ENCODE peak calls at places on chromosomes 12 and 14, in seven cellular contexts. P is K562, I is HepG2, W is SK-N-SH, R is HCT116, M is GM12878, J is H1. B is an unnamed sample.

GRCh38 chr12:63238892-63239291 is 87.9 kb upstream of the AVPR1A start:
- DNase-seq in P (no peak), I (no peak), W (no peak), R (no peak), M (no peak), J (no peak), B (no peak)

GRCh38 chr12:111182391-111182790 is 186.5 kb downstream of the PHETA1 start:
- DNase-seq in P (no peak), I (no peak), W (no peak), R (no peak), M (no peak), J (no peak), B (no peak)

GRCh38 chr14:84785997-84786396 is 743.9 kb upstream of the FLRT2 start:
- DNase-seq in P (no peak), I (no peak), W (no peak), R (no peak), M (no peak), J (no peak), B (no peak)

GRCh38 chr14:96091941-96092411 is 52.8 kb downstream of the C14orf132 start:
- DNase-seq in P (no peak), I (no peak), W (no peak), R (no peak), M (no peak), J (no peak), B (no peak)

GRCh38 chr14:103856105-103856504 is 8.7 kb upstream of the PPP1R13B start:
- DNase-seq in P (no peak), I (no peak), W (no peak), R (no peak), M (no peak), J (peak), B (peak)

GRCh38 chr12:110100315-110100970 is 23.7 kb upstream of the IFT81 start:
- DNase-seq in P (peak), I (peak), W (peak), R (peak), M (peak), J (peak), B (peak)

GRCh38 chr14:59085207-59085739 is 103.2 kb upstream of the DAAM1 start:
- DNase-seq in P (no peak), I (no peak), W (no peak), R (no peak), M (no peak), J (no peak), B (no peak)

GRCh38 chr12:46259071-46259470 is 9.8 kb downstream of the SLC38A1 start:
- DNase-seq in P (no peak), I (peak), W (no peak), R (no peak), M (no peak), J (no peak), B (peak)

GRCh38 chr14:22980672-22981089 is 1.7 kb downstream of the AJUBA start:
- DNase-seq in P (no peak), I (peak), W (peak), R (no peak), M (no peak), J (peak), B (peak)

GRCh38 chr12:27751386-27752047 is 28.5 kb upstream of the KLHL42 start:
- DNase-seq in P (no peak), I (no peak), W (no peak), R (peak), M (no peak), J (no peak), B (no peak)

DNA sequence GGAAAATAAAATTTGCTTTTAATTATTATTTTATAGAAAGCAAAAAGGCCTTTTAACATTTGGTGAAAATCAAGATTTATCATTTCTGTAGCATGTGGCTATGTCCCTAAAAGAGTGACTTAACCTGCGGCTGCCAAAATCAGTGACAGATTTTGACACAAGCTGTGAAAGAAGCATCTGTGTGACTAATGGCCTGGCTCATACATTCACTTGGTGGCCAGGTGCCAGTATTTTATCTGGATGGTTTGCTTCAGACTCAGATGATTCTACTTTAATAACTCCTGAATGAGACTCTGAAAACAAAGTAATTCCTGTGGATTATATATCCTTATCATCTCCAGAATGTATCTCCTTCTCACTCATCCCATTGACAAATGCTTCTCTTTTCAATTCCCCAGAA is 103.1 kb downstream of the FSCB start:
- DNase-seq in P (no peak), I (no peak), W (no peak), R (no peak), M (no peak), J (no peak), B (no peak)
- TF ChIP-seq JUND in P (no peak), I (no peak), W (no peak), R (no peak), M (no peak), J (no peak), B (no peak)

GRCh38 chr14:80364816-80365215 is 153.5 kb upstream of the DIO2 start:
- DNase-seq in P (no peak), I (no peak), W (no peak), R (no peak), M (no peak), J (no peak), B (no peak)

GRCh38 chr14:80364274-80364673 is 153.0 kb upstream of the DIO2 start:
- DNase-seq in P (no peak), I (peak), W (peak), R (no peak), M (no peak), J (no peak), B (peak)
- TF ChIP-seq JUND in P (no peak), I (no peak), W (no peak), R (no peak), M (no peak), J (no peak), B (no peak)

GRCh38 chr12:80622271-80622670 is 85.2 kb upstream of the MYF6 start:
- DNase-seq in P (no peak), I (no peak), W (no peak), R (no peak), M (no peak), J (no peak), B (no peak)
- TF ChIP-seq JUND in P (no peak), I (no peak), W (no peak), R (no peak), M (no peak), J (no peak), B (no peak)

GRCh38 chr12:122724641-122725243 is 5.9 kb downstream of the HCAR1 start:
- DNase-seq in P (no peak), I (no peak), W (no peak), R (no peak), M (no peak), J (no peak), B (no peak)

GRCh38 chr12:122722347-122722746 is 5.7 kb upstream of the HCAR3 start:
- DNase-seq in P (no peak), I (no peak), W (no peak), R (no peak), M (no peak), J (no peak), B (no peak)

GRCh38 chr12:122729583-122730214 is 945 bp downstream of the HCAR1 start:
- DNase-seq in P (no peak), I (no peak), W (no peak), R (no peak), M (no peak), J (no peak), B (no peak)

GRCh38 chr12:122725452-122725851 is 5.2 kb downstream of the HCAR1 start:
- DNase-seq in P (no peak), I (no peak), W (no peak), R (no peak), M (no peak), J (no peak), B (no peak)

DNA sequence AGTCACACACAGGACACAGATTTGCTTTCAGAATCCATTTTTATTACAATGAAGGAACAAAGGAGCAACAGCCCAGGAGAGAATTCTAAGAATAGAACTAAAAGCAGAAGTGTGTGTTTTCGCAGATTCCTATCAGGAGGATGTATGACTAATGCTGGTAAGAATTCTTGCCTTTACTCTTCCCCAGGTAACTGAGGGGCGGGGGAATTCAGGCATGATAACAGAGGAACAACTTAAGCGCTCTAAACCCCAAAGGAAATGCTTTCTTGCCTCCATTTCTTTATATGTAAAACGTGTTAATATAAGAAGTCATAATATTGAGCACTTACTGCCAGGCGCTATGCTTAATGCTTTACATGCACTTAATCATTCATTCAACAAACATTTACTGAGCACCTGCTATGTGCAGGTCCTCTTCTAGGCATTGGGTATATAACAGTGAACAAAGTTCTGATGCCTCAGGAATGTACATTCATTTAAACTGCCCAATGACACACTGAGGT is 4.5 kb downstream of the HCAR1 start:
- DNase-seq in P (no peak), I (peak), W (no peak), R (peak), M (peak), J (no peak), B (peak)
- TF ChIP-seq JUND in P (peak), I (no peak), W (peak), R (peak), M (peak), J (peak), B (peak)